ENCODE peak calls at places on chromosomes 2 and 18, in four cellular contexts. One of them, this sample, is unnamed.

GRCh38 chr2:219433666-219434467 is 776 bp upstream of the SPEG start:
- DNase-seq in Peyer's patch: no peak
- DNase-seq in osteocyte: no peak
- DNase-seq in neural crest cell: no peak
- DNase-seq in this sample: no peak

GRCh38 chr2:219369447-219369861 is 18.3 kb downstream of the DNPEP start:
- DNase-seq in neural crest cell: no peak
- DNase-seq in osteocyte: no peak
- DNase-seq in Peyer's patch: no peak
- DNase-seq in this sample: peak; percentile 13

GRCh38 chr2:181977661-181978350 is 7.8 kb upstream of the PPP1R1C start:
- DNase-seq in neural crest cell: no peak
- DNase-seq in osteocyte: no peak
- DNase-seq in Peyer's patch: no peak
- DNase-seq in this sample: no peak

GRCh38 chr18:66510357-66511027 is 93.4 kb downstream of the CDH19 start:
- DNase-seq in Peyer's patch: no peak
- DNase-seq in osteocyte: no peak
- DNase-seq in neural crest cell: no peak
- DNase-seq in this sample: no peak

GRCh38 chr2:147420947-147421346 is 423.9 kb upstream of the ACVR2A start:
- DNase-seq in Peyer's patch: no peak
- DNase-seq in neural crest cell: no peak
- DNase-seq in osteocyte: no peak
- DNase-seq in this sample: no peak

GRCh38 chr2:8573234-8573941 is 108.5 kb upstream of the ID2 start:
- DNase-seq in neural crest cell: no peak
- DNase-seq in Peyer's patch: no peak
- DNase-seq in osteocyte: no peak
- DNase-seq in this sample: no peak

GRCh38 chr2:230982528-230982927 is 13.4 kb upstream of the SPATA3 start:
- DNase-seq in Peyer's patch: no peak
- DNase-seq in osteocyte: no peak
- DNase-seq in neural crest cell: no peak
- DNase-seq in this sample: no peak

GRCh38 chr18:34493099-34493544 is 217.0 kb upstream of the DTNA start:
- DNase-seq in Peyer's patch: no peak
- DNase-seq in osteocyte: peak; percentile 86
- DNase-seq in neural crest cell: peak; percentile 37
- DNase-seq in this sample: peak; percentile 38

GRCh38 chr2:56123538-56123937 is 60.3 kb upstream of the CCDC85A start:
- DNase-seq in osteocyte: no peak
- DNase-seq in Peyer's patch: no peak
- DNase-seq in neural crest cell: no peak
- DNase-seq in this sample: no peak

GRCh38 chr2:207750876-207751275 is 18.8 kb downstream of the FZD5 start:
- DNase-seq in Peyer's patch: no peak
- DNase-seq in neural crest cell: no peak
- DNase-seq in osteocyte: no peak
- DNase-seq in this sample: no peak

GRCh38 chr2:158806941-158807340 is 11.8 kb downstream of the DAPL1 start:
- DNase-seq in osteocyte: no peak
- DNase-seq in neural crest cell: no peak
- DNase-seq in Peyer's patch: no peak
- DNase-seq in this sample: peak; percentile 24

GRCh38 chr2:174338626-174339570 is 4.1 kb downstream of the SP9 start:
- DNase-seq in Peyer's patch: no peak
- DNase-seq in osteocyte: no peak
- DNase-seq in neural crest cell: peak; percentile 19
- DNase-seq in this sample: no peak

GRCh38 chr2:9430316-9431293 is 7.2 kb downstream of the CPSF3 start:
- DNase-seq in osteocyte: no peak
- DNase-seq in neural crest cell: no peak
- DNase-seq in Peyer's patch: no peak
- DNase-seq in this sample: no peak

GRCh38 chr18:61825386-61825785 is 67.4 kb downstream of the RNF152 start:
- DNase-seq in Peyer's patch: no peak
- DNase-seq in neural crest cell: no peak
- DNase-seq in osteocyte: no peak
- DNase-seq in this sample: peak; percentile 38

GRCh38 chr18:7133181-7133580 is 15.6 kb upstream of the LAMA1 start:
- DNase-seq in Peyer's patch: no peak
- DNase-seq in osteocyte: no peak
- DNase-seq in neural crest cell: no peak
- DNase-seq in this sample: no peak

GRCh38 chr2:54419855-54420550 is 36.1 kb upstream of the SPTBN1 start:
- DNase-seq in osteocyte: no peak
- DNase-seq in Peyer's patch: no peak
- DNase-seq in neural crest cell: no peak
- DNase-seq in this sample: no peak

GRCh38 chr2:72825271-72826155 is at the start of gene EXOC6B:
- DNase-seq in neural crest cell: peak; percentile 94
- DNase-seq in osteocyte: peak; percentile 95
- DNase-seq in Peyer's patch: peak; percentile 84
- DNase-seq in this sample: peak; percentile 80

GRCh38 chr2:222760301-222760897 is 88.9 kb downstream of the MOGAT1 start:
- DNase-seq in osteocyte: peak; percentile 13
- DNase-seq in Peyer's patch: no peak
- DNase-seq in neural crest cell: no peak
- DNase-seq in this sample: no peak

GRCh38 chr2:191038241-191038725 is 24.3 kb upstream of the STAT1 start:
- DNase-seq in Peyer's patch: no peak
- DNase-seq in neural crest cell: no peak
- DNase-seq in osteocyte: no peak
- DNase-seq in this sample: no peak

GRCh38 chr18:50172367-50172766 is 22.6 kb downstream of the MYO5B start:
- DNase-seq in neural crest cell: no peak
- DNase-seq in osteocyte: no peak
- DNase-seq in Peyer's patch: no peak
- DNase-seq in this sample: no peak

GRCh38 chr2:29073913-29074312 is 410 bp downstream of the PCARE start:
- DNase-seq in neural crest cell: no peak
- DNase-seq in Peyer's patch: no peak
- DNase-seq in osteocyte: peak; percentile 40
- DNase-seq in this sample: no peak

GRCh38 chr18:56168049-56168781 is 470.2 kb downstream of the TXNL1 start:
- DNase-seq in neural crest cell: no peak
- DNase-seq in osteocyte: no peak
- DNase-seq in Peyer's patch: no peak
- DNase-seq in this sample: peak; percentile 15

GRCh38 chr2:23292024-23292423 is 93.0 kb upstream of the KLHL29 start:
- DNase-seq in Peyer's patch: no peak
- DNase-seq in osteocyte: no peak
- DNase-seq in neural crest cell: no peak
- DNase-seq in this sample: no peak

GRCh38 chr2:210528716-210529115 is 27.7 kb upstream of the CPS1 start:
- DNase-seq in Peyer's patch: no peak
- DNase-seq in neural crest cell: no peak
- DNase-seq in osteocyte: no peak
- DNase-seq in this sample: no peak

GRCh38 chr2:164700390-164700789 is 79.1 kb upstream of the GRB14 start:
- DNase-seq in osteocyte: no peak
- DNase-seq in neural crest cell: no peak
- DNase-seq in Peyer's patch: no peak
- DNase-seq in this sample: no peak

GRCh38 chr2:128058114-128058513 is 30.3 kb upstream of the SAP130 start:
- DNase-seq in Peyer's patch: no peak
- DNase-seq in neural crest cell: no peak
- DNase-seq in osteocyte: no peak
- DNase-seq in this sample: no peak

GRCh38 chr2:48189552-48190228 is 283.4 kb upstream of the FBXO11 start:
- DNase-seq in osteocyte: no peak
- DNase-seq in Peyer's patch: peak; percentile 17
- DNase-seq in neural crest cell: no peak
- DNase-seq in this sample: no peak

GRCh38 chr18:31317860-31318259 is at the start of gene DSG1:
- DNase-seq in Peyer's patch: no peak
- DNase-seq in neural crest cell: no peak
- DNase-seq in osteocyte: no peak
- DNase-seq in this sample: no peak

GRCh38 chr18:10851824-10852225 is 297.5 kb downstream of the PIEZO2 start:
- DNase-seq in Peyer's patch: no peak
- DNase-seq in neural crest cell: no peak
- DNase-seq in osteocyte: no peak
- DNase-seq in this sample: peak; percentile 60

GRCh38 chr18:13726972-13727331 is 479 bp downstream of the RNMT start:
- DNase-seq in osteocyte: peak; percentile 87
- DNase-seq in neural crest cell: peak; percentile 23
- DNase-seq in Peyer's patch: peak; percentile 43
- DNase-seq in this sample: peak; percentile 15

GRCh38 chr2:163884416-163884815 is 148.6 kb upstream of the FIGN start:
- DNase-seq in neural crest cell: no peak
- DNase-seq in osteocyte: no peak
- DNase-seq in Peyer's patch: no peak
- DNase-seq in this sample: no peak

GRCh38 chr18:58998421-58999203 is 133.9 kb downstream of the ZNF532 start:
- DNase-seq in neural crest cell: no peak
- DNase-seq in Peyer's patch: peak; percentile 40
- DNase-seq in osteocyte: no peak
- DNase-seq in this sample: peak; percentile 89

GRCh38 chr18:5144629-5145028 is 52.4 kb downstream of the AKAIN1 start:
- DNase-seq in neural crest cell: no peak
- DNase-seq in Peyer's patch: no peak
- DNase-seq in osteocyte: no peak
- DNase-seq in this sample: no peak

GRCh38 chr2:120771556-120772208 is 36.0 kb downstream of the GLI2 start:
- DNase-seq in Peyer's patch: no peak
- DNase-seq in osteocyte: no peak
- DNase-seq in neural crest cell: no peak
- DNase-seq in this sample: peak; percentile 81

DNA sequence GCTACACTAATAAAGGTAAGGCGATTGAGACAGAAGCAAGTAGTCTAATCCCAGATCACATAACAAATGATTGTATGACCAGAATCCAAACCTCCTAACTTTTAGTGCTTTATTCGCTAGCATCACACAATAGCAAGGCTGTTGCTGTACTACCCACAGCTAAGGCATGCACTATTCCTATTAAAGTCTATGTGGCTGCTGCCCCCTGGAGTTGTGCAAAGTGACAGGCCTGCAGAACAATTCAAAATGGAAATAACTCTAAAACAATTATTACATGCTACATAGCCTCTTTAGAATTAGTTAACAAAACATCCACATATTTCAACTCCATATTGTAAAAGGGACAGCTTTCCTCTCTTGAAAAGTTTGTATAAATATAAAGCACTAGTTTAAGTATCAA is 6.0 kb downstream of the ERBB4 start:
- DNase-seq in osteocyte: no peak
- DNase-seq in Peyer's patch: no peak
- DNase-seq in neural crest cell: no peak
- DNase-seq in this sample: no peak
- TF ChIP-seq CTCF in osteocyte: peak; percentile 16
- TF ChIP-seq CTCF in Peyer's patch: no peak
- TF ChIP-seq CTCF in neural crest cell: peak; percentile 55
- TF ChIP-seq CTCF in this sample: no peak

GRCh38 chr2:85231952-85232351 is 95.8 kb downstream of the TGOLN2 start:
- DNase-seq in osteocyte: no peak
- DNase-seq in Peyer's patch: no peak
- DNase-seq in neural crest cell: no peak
- DNase-seq in this sample: no peak

GRCh38 chr2:85234879-85235278 is 92.9 kb downstream of the TGOLN2 start:
- DNase-seq in osteocyte: no peak
- DNase-seq in neural crest cell: peak; percentile 50
- DNase-seq in Peyer's patch: no peak
- DNase-seq in this sample: no peak

GRCh38 chr2:85235281-85235680 is 92.5 kb downstream of the TGOLN2 start:
- DNase-seq in Peyer's patch: no peak
- DNase-seq in neural crest cell: no peak
- DNase-seq in osteocyte: no peak
- DNase-seq in this sample: no peak

GRCh38 chr2:85230637-85231036 is 97.2 kb downstream of the TGOLN2 start:
- DNase-seq in neural crest cell: no peak
- DNase-seq in osteocyte: no peak
- DNase-seq in Peyer's patch: no peak
- DNase-seq in this sample: no peak

GRCh38 chr2:85231242-85231805 is 96.5 kb downstream of the TGOLN2 start:
- DNase-seq in Peyer's patch: no peak
- DNase-seq in neural crest cell: no peak
- DNase-seq in osteocyte: no peak
- DNase-seq in this sample: no peak
- TF ChIP-seq CTCF in Peyer's patch: no peak
- TF ChIP-seq CTCF in neural crest cell: no peak
- TF ChIP-seq CTCF in osteocyte: no peak
- TF ChIP-seq CTCF in this sample: no peak

DNA sequence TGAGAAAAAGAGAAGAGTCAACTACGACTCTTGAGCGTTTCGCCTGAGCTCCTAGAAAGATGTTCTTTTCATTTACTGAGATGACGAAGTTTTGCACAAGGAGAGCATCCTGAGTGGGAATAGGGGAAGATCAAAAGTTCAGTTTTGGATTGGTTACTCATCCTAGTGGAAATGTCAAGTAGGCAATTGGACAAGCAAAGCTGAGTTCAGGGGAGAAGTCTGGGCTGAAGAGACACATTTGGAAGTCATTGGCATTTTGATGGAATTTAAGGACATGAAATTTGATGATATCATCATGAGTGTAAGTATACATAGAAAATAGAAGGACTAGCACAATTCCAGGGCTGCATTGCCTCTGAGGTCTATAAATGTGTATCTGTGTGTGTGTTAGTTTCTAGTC is 416.6 kb downstream of the RAD51AP2 start:
- DNase-seq in osteocyte: no peak
- DNase-seq in Peyer's patch: no peak
- DNase-seq in neural crest cell: no peak
- DNase-seq in this sample: no peak
- TF ChIP-seq CTCF in osteocyte: no peak
- TF ChIP-seq CTCF in Peyer's patch: no peak
- TF ChIP-seq CTCF in neural crest cell: no peak
- TF ChIP-seq CTCF in this sample: no peak

DNA sequence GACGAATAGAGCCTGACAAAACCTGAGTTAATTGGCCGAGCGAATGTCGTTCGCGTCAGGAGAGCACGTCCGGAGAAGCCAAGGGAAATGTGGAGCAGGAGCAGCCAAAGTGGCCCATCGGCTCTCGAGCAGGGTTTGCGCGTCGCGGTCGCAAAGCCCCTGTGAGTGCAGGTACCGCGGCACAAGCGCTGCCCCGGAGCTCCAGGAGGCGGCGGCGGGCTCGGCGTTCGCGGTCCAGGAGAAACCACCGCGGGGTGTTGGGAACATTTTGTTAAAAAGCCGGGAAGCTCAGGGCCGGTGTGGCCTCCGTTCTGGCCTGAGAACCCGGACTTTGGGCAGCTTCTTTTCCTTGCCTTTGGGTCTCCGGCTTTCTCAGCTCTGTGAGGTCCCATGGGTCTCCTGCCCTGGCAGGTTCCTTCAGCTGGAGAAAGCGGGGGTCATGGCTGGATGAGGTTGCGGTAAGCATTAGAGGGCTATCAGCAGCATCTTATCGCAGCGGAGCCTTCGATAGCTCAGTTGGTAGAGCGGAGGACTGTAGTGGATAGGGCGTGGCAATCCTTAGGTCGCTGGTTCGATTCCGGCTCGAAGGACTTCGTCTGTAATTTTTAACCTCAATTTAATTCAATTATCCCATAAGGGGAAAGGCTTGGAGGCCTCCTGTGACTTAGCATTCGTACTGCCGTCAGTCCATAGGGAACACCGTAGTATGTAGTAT is 1.0 kb upstream of the AGBL5 start:
- DNase-seq in Peyer's patch: peak; percentile 89
- DNase-seq in osteocyte: peak; percentile 97
- DNase-seq in neural crest cell: peak; percentile 92
- DNase-seq in this sample: peak; percentile 79
- TF ChIP-seq CTCF in Peyer's patch: peak; percentile 52
- TF ChIP-seq CTCF in osteocyte: peak; percentile 48
- TF ChIP-seq CTCF in neural crest cell: peak; percentile 61
- TF ChIP-seq CTCF in this sample: peak; percentile 41